ENCODE peak calls at places on chromosomes 16 and 17, in ten cellular contexts. One of them, this sample, is unnamed.

GRCh38 chr17:29156781-29157180 is 23.4 kb downstream of the MYO18A start:
- DNase-seq in fibroblast of pulmonary artery: no peak
- DNase-seq in natural killer cell: no peak
- DNase-seq in nephron progenitor cell: no peak
- DNase-seq in AG09319: no peak
- DNase-seq in endodermal cell: no peak
- DNase-seq in stomach: no peak
- DNase-seq in right lobe of liver: no peak
- DNase-seq in cardiac muscle cell: no peak
- DNase-seq in HCT116: no peak
- DNase-seq in this sample: no peak

GRCh38 chr17:70563301-70563820 is 394.0 kb downstream of the KCNJ2 start:
- DNase-seq in fibroblast of pulmonary artery: no peak
- DNase-seq in nephron progenitor cell: no peak
- DNase-seq in right lobe of liver: no peak
- DNase-seq in endodermal cell: no peak
- DNase-seq in stomach: no peak
- DNase-seq in AG09319: peak
- DNase-seq in cardiac muscle cell: peak
- DNase-seq in HCT116: no peak
- DNase-seq in natural killer cell: no peak
- DNase-seq in this sample: no peak

GRCh38 chr16:24844101-24845030 is 1.4 kb upstream of the SLC5A11 start:
- DNase-seq in endodermal cell: peak
- DNase-seq in fibroblast of pulmonary artery: no peak
- DNase-seq in natural killer cell: no peak
- DNase-seq in cardiac muscle cell: no peak
- DNase-seq in HCT116: peak
- DNase-seq in right lobe of liver: peak
- DNase-seq in nephron progenitor cell: no peak
- DNase-seq in AG09319: no peak
- DNase-seq in stomach: peak
- DNase-seq in this sample: no peak

GRCh38 chr17:63786117-63786516 is 12.1 kb downstream of the DDX42 start:
- DNase-seq in right lobe of liver: no peak
- DNase-seq in HCT116: no peak
- DNase-seq in nephron progenitor cell: no peak
- DNase-seq in fibroblast of pulmonary artery: no peak
- DNase-seq in AG09319: no peak
- DNase-seq in endodermal cell: no peak
- DNase-seq in cardiac muscle cell: no peak
- DNase-seq in stomach: no peak
- DNase-seq in natural killer cell: no peak
- DNase-seq in this sample: no peak

GRCh38 chr17:47225436-47225858 is 16.3 kb downstream of the MYL4 start:
- DNase-seq in endodermal cell: no peak
- DNase-seq in cardiac muscle cell: no peak
- DNase-seq in right lobe of liver: peak
- DNase-seq in HCT116: peak
- DNase-seq in stomach: peak
- DNase-seq in fibroblast of pulmonary artery: peak
- DNase-seq in nephron progenitor cell: no peak
- DNase-seq in natural killer cell: no peak
- DNase-seq in AG09319: no peak
- DNase-seq in this sample: no peak

GRCh38 chr17:37064956-37065355 is 116.2 kb downstream of the AATF start:
- DNase-seq in natural killer cell: no peak
- DNase-seq in AG09319: no peak
- DNase-seq in HCT116: no peak
- DNase-seq in nephron progenitor cell: no peak
- DNase-seq in fibroblast of pulmonary artery: no peak
- DNase-seq in stomach: no peak
- DNase-seq in endodermal cell: no peak
- DNase-seq in cardiac muscle cell: no peak
- DNase-seq in right lobe of liver: no peak
- DNase-seq in this sample: no peak

GRCh38 chr17:31074772-31075538 is 19.8 kb upstream of the NF1 start:
- DNase-seq in stomach: no peak
- DNase-seq in right lobe of liver: no peak
- DNase-seq in natural killer cell: no peak
- DNase-seq in HCT116: no peak
- DNase-seq in AG09319: no peak
- DNase-seq in fibroblast of pulmonary artery: no peak
- DNase-seq in endodermal cell: peak
- DNase-seq in nephron progenitor cell: no peak
- DNase-seq in cardiac muscle cell: peak
- DNase-seq in this sample: no peak

GRCh38 chr16:3578121-3578520 is 918 bp upstream of the NLRC3 start:
- DNase-seq in endodermal cell: no peak
- DNase-seq in cardiac muscle cell: no peak
- DNase-seq in AG09319: no peak
- DNase-seq in HCT116: no peak
- DNase-seq in stomach: no peak
- DNase-seq in natural killer cell: peak
- DNase-seq in right lobe of liver: no peak
- DNase-seq in nephron progenitor cell: no peak
- DNase-seq in fibroblast of pulmonary artery: no peak
- DNase-seq in this sample: no peak

GRCh38 chr17:28328325-28328724 is 6.9 kb downstream of the IFT20 start:
- DNase-seq in HCT116: no peak
- DNase-seq in AG09319: no peak
- DNase-seq in endodermal cell: peak
- DNase-seq in right lobe of liver: no peak
- DNase-seq in natural killer cell: no peak
- DNase-seq in nephron progenitor cell: no peak
- DNase-seq in cardiac muscle cell: no peak
- DNase-seq in stomach: peak
- DNase-seq in fibroblast of pulmonary artery: peak
- DNase-seq in this sample: no peak

GRCh38 chr16:35743101-35743692 is 2283.8 kb downstream of the TP53TG3F start:
- DNase-seq in natural killer cell: no peak
- DNase-seq in nephron progenitor cell: no peak
- DNase-seq in fibroblast of pulmonary artery: no peak
- DNase-seq in stomach: no peak
- DNase-seq in HCT116: no peak
- DNase-seq in endodermal cell: no peak
- DNase-seq in right lobe of liver: no peak
- DNase-seq in cardiac muscle cell: no peak
- DNase-seq in AG09319: no peak
- DNase-seq in this sample: no peak

GRCh38 chr17:11996722-11997146 is 541 bp downstream of the ZNF18 start:
- DNase-seq in nephron progenitor cell: no peak
- DNase-seq in endodermal cell: no peak
- DNase-seq in cardiac muscle cell: peak
- DNase-seq in AG09319: no peak
- DNase-seq in right lobe of liver: no peak
- DNase-seq in stomach: peak
- DNase-seq in natural killer cell: no peak
- DNase-seq in fibroblast of pulmonary artery: peak
- DNase-seq in HCT116: peak
- DNase-seq in this sample: no peak

GRCh38 chr16:72044825-72045359 is 9.4 kb upstream of the HP start:
- DNase-seq in AG09319: no peak
- DNase-seq in fibroblast of pulmonary artery: no peak
- DNase-seq in natural killer cell: no peak
- DNase-seq in right lobe of liver: no peak
- DNase-seq in endodermal cell: no peak
- DNase-seq in cardiac muscle cell: no peak
- DNase-seq in HCT116: no peak
- DNase-seq in nephron progenitor cell: no peak
- DNase-seq in stomach: no peak
- DNase-seq in this sample: no peak

GRCh38 chr17:79135011-79135410 is 60.4 kb downstream of the ENGASE start:
- DNase-seq in natural killer cell: no peak
- DNase-seq in nephron progenitor cell: no peak
- DNase-seq in endodermal cell: no peak
- DNase-seq in AG09319: no peak
- DNase-seq in fibroblast of pulmonary artery: no peak
- DNase-seq in cardiac muscle cell: no peak
- DNase-seq in right lobe of liver: no peak
- DNase-seq in HCT116: no peak
- DNase-seq in stomach: no peak
- DNase-seq in this sample: no peak

GRCh38 chr17:59470624-59471297 is 94.6 kb upstream of the DHX40 start:
- DNase-seq in HCT116: no peak
- DNase-seq in endodermal cell: peak
- DNase-seq in nephron progenitor cell: no peak
- DNase-seq in fibroblast of pulmonary artery: no peak
- DNase-seq in natural killer cell: no peak
- DNase-seq in stomach: no peak
- DNase-seq in right lobe of liver: no peak
- DNase-seq in AG09319: no peak
- DNase-seq in cardiac muscle cell: no peak
- DNase-seq in this sample: no peak

GRCh38 chr16:85235988-85236831 is 123.9 kb upstream of the CIBAR2 start:
- DNase-seq in fibroblast of pulmonary artery: no peak
- DNase-seq in stomach: peak
- DNase-seq in nephron progenitor cell: no peak
- DNase-seq in cardiac muscle cell: no peak
- DNase-seq in right lobe of liver: peak
- DNase-seq in natural killer cell: no peak
- DNase-seq in endodermal cell: no peak
- DNase-seq in AG09319: no peak
- DNase-seq in HCT116: no peak
- DNase-seq in this sample: no peak

GRCh38 chr16:85233520-85233919 is 121.2 kb upstream of the CIBAR2 start:
- DNase-seq in stomach: no peak
- DNase-seq in cardiac muscle cell: no peak
- DNase-seq in fibroblast of pulmonary artery: no peak
- DNase-seq in right lobe of liver: no peak
- DNase-seq in endodermal cell: no peak
- DNase-seq in nephron progenitor cell: no peak
- DNase-seq in HCT116: no peak
- DNase-seq in natural killer cell: no peak
- DNase-seq in AG09319: no peak
- DNase-seq in this sample: no peak

GRCh38 chr16:85231959-85232358 is 119.7 kb upstream of the CIBAR2 start:
- DNase-seq in right lobe of liver: no peak
- DNase-seq in nephron progenitor cell: no peak
- DNase-seq in cardiac muscle cell: no peak
- DNase-seq in HCT116: no peak
- DNase-seq in fibroblast of pulmonary artery: peak
- DNase-seq in endodermal cell: no peak
- DNase-seq in natural killer cell: no peak
- DNase-seq in stomach: no peak
- DNase-seq in AG09319: no peak
- DNase-seq in this sample: no peak

GRCh38 chr16:85232369-85233142 is 120.3 kb upstream of the CIBAR2 start:
- DNase-seq in cardiac muscle cell: no peak
- DNase-seq in right lobe of liver: no peak
- DNase-seq in fibroblast of pulmonary artery: no peak
- DNase-seq in nephron progenitor cell: no peak
- DNase-seq in stomach: no peak
- DNase-seq in endodermal cell: no peak
- DNase-seq in HCT116: no peak
- DNase-seq in natural killer cell: no peak
- DNase-seq in AG09319: no peak
- DNase-seq in this sample: no peak

GRCh38 chr16:85234310-85235235 is 122.3 kb upstream of the CIBAR2 start:
- DNase-seq in nephron progenitor cell: peak
- DNase-seq in cardiac muscle cell: peak
- DNase-seq in AG09319: peak
- DNase-seq in HCT116: no peak
- DNase-seq in natural killer cell: no peak
- DNase-seq in fibroblast of pulmonary artery: peak
- DNase-seq in stomach: peak
- DNase-seq in right lobe of liver: peak
- DNase-seq in endodermal cell: peak
- DNase-seq in this sample: peak
- TF ChIP-seq CTCF in nephron progenitor cell: no peak
- TF ChIP-seq CTCF in cardiac muscle cell: no peak
- TF ChIP-seq CTCF in AG09319: no peak
- TF ChIP-seq CTCF in HCT116: no peak
- TF ChIP-seq CTCF in natural killer cell: no peak
- TF ChIP-seq CTCF in fibroblast of pulmonary artery: no peak
- TF ChIP-seq CTCF in stomach: no peak
- TF ChIP-seq CTCF in right lobe of liver: no peak
- TF ChIP-seq CTCF in endodermal cell: peak
- TF ChIP-seq CTCF in this sample: no peak

GRCh38 chr16:9225527-9226316 is 134.3 kb downstream of the HAPSTR1 start:
- DNase-seq in AG09319: no peak
- DNase-seq in HCT116: peak
- DNase-seq in natural killer cell: no peak
- DNase-seq in fibroblast of pulmonary artery: peak
- DNase-seq in right lobe of liver: no peak
- DNase-seq in stomach: no peak
- DNase-seq in cardiac muscle cell: peak
- DNase-seq in nephron progenitor cell: no peak
- DNase-seq in endodermal cell: peak
- DNase-seq in this sample: no peak
- TF ChIP-seq CTCF in AG09319: peak
- TF ChIP-seq CTCF in HCT116: peak
- TF ChIP-seq CTCF in natural killer cell: no peak
- TF ChIP-seq CTCF in fibroblast of pulmonary artery: peak
- TF ChIP-seq CTCF in right lobe of liver: no peak
- TF ChIP-seq CTCF in stomach: no peak
- TF ChIP-seq CTCF in cardiac muscle cell: no peak
- TF ChIP-seq CTCF in nephron progenitor cell: peak
- TF ChIP-seq CTCF in endodermal cell: peak
- TF ChIP-seq CTCF in this sample: no peak

DNA sequence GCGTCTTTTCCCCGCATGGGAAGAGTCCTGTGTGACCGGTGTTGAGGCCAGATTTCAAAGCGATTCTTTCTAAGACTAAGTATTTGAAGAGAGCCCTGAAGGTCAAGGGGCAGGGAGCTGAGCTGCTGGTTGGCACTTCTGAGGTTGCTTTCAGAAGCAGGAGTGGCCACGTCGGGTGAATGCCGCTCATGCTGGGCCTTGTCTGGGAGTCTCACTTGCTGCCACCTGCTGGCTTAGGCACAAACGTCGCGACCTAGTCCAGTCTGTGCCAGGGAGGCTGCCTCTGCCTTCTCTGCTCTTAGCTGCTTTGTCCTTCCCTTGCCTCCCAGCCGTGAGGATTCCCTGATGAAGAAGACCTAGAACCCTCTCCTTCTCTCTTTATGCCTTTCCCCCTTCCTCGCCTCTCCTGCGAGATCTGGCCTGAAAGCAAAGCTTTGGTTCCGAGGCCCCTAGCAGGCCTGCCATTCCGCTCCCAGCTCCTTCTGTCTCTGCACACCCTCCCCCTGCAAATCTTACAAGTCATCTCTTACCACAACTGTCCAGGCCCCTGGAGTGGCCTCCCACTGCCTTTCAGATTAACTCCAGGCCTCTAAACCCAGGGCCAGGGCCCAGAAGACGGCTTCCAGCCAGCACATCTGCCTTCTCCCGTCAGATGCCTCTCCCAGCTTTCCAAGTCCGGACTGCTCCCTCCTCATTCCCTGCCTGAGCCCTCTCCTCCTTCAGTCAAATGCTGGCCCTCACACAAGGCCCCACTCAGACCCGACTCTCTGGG is 11.4 kb downstream of the CTNS start:
- DNase-seq in HCT116: peak
- DNase-seq in right lobe of liver: peak
- DNase-seq in fibroblast of pulmonary artery: peak
- DNase-seq in natural killer cell: no peak
- DNase-seq in AG09319: no peak
- DNase-seq in nephron progenitor cell: peak
- DNase-seq in endodermal cell: peak
- DNase-seq in stomach: peak
- DNase-seq in cardiac muscle cell: peak
- DNase-seq in this sample: no peak
- TF ChIP-seq CTCF in HCT116: peak
- TF ChIP-seq CTCF in right lobe of liver: peak
- TF ChIP-seq CTCF in fibroblast of pulmonary artery: peak
- TF ChIP-seq CTCF in natural killer cell: no peak
- TF ChIP-seq CTCF in AG09319: peak
- TF ChIP-seq CTCF in nephron progenitor cell: peak
- TF ChIP-seq CTCF in endodermal cell: peak
- TF ChIP-seq CTCF in stomach: peak
- TF ChIP-seq CTCF in cardiac muscle cell: peak
- TF ChIP-seq CTCF in this sample: no peak

GRCh38 chr16:66984902-66985311 is 3.5 kb upstream of the CES4A start:
- DNase-seq in endodermal cell: no peak
- DNase-seq in cardiac muscle cell: no peak
- DNase-seq in AG09319: no peak
- DNase-seq in natural killer cell: no peak
- DNase-seq in HCT116: no peak
- DNase-seq in fibroblast of pulmonary artery: no peak
- DNase-seq in right lobe of liver: no peak
- DNase-seq in stomach: no peak
- DNase-seq in nephron progenitor cell: no peak
- DNase-seq in this sample: no peak
- TF ChIP-seq CTCF in endodermal cell: no peak
- TF ChIP-seq CTCF in cardiac muscle cell: no peak
- TF ChIP-seq CTCF in AG09319: no peak
- TF ChIP-seq CTCF in natural killer cell: no peak
- TF ChIP-seq CTCF in HCT116: no peak
- TF ChIP-seq CTCF in fibroblast of pulmonary artery: no peak
- TF ChIP-seq CTCF in right lobe of liver: no peak
- TF ChIP-seq CTCF in stomach: no peak
- TF ChIP-seq CTCF in nephron progenitor cell: no peak
- TF ChIP-seq CTCF in this sample: no peak

This sample was measured in mesothelial cell of epicardium.